ENCODE peak calls at places on chromosomes 3 and 15, in six cellular contexts. M is adrenal gland, X is tibial artery, D is foreskin fibroblast, E is IMR-90, Q is transverse colon. V is an unnamed sample.

GRCh38 chr15:44081223-44082013 is 113.7 kb downstream of the FRMD5 start:
- DNase-seq in Q (no peak), E (peak; percentile 92), X (no peak), D (peak; percentile 62), M (no peak), V (peak; percentile 56)

GRCh38 chr3:114899186-114899931 is 247.7 kb downstream of the ZBTB20 start:
- DNase-seq in Q (peak; percentile 13), M (peak; percentile 54), X (no peak), D (no peak), E (no peak), V (no peak)

GRCh38 chr15:33242165-33242564 is 47.7 kb upstream of the FMN1 start:
- DNase-seq in D (peak; percentile 18), M (no peak), Q (no peak), E (peak; percentile 27), X (no peak), V (peak; percentile 15)

GRCh38 chr15:29805043-29805707 is 17.1 kb downstream of the TJP1 start:
- DNase-seq in X (no peak), D (peak; percentile 91), Q (no peak), M (peak; percentile 65), E (peak; percentile 87), V (peak; percentile 91)

GRCh38 chr15:81068516-81068915 is 65.6 kb upstream of the CFAP161 start:
- DNase-seq in Q (no peak), M (no peak), D (no peak), X (no peak), E (no peak), V (no peak)

GRCh38 chr15:94229591-94230365 is 1.6 kb upstream of the MCTP2 start:
- DNase-seq in X (no peak), D (no peak), M (no peak), Q (no peak), E (no peak), V (no peak)

GRCh38 chr15:79673416-79674123 is 223.2 kb downstream of the MTHFS start:
- DNase-seq in E (peak; percentile 58), D (peak; percentile 72), X (no peak), Q (no peak), M (no peak), V (peak; percentile 40)

GRCh38 chr3:43692971-43693370 is 2.2 kb downstream of the ABHD5 start:
- DNase-seq in D (peak; percentile 12), X (no peak), M (no peak), Q (no peak), E (no peak), V (no peak)

GRCh38 chr15:48759921-48760320 is 50.9 kb downstream of the CEP152 start:
- DNase-seq in D (no peak), X (no peak), M (no peak), E (no peak), Q (no peak), V (no peak)

GRCh38 chr3:65438612-65439011 is 600.1 kb downstream of the MAGI1 start:
- DNase-seq in E (no peak), M (no peak), Q (no peak), X (no peak), D (no peak), V (no peak)

GRCh38 chr3:115634052-115634451 is 10.7 kb downstream of the GAP43 start:
- DNase-seq in M (no peak), D (no peak), X (no peak), Q (no peak), E (no peak), V (no peak)

GRCh38 chr15:89680282-89680873 is 1.2 kb upstream of the PLIN1 start:
- DNase-seq in D (peak; percentile 91), X (peak; percentile 81), M (peak; percentile 87), E (peak; percentile 67), Q (peak; percentile 76), V (peak; percentile 94)

GRCh38 chr3:196163687-196164493 is 47.3 kb downstream of the ZDHHC19 start:
- DNase-seq in E (no peak), Q (peak; percentile 51), D (no peak), X (no peak), M (peak; percentile 24), V (no peak)

GRCh38 chr15:31459011-31459748 is 132.5 kb downstream of the KLF13 start:
- DNase-seq in E (peak; percentile 37), D (no peak), X (no peak), M (no peak), Q (peak; percentile 63), V (no peak)

GRCh38 chr15:61185759-61186158 is 43.3 kb downstream of the RORA start:
- DNase-seq in Q (no peak), D (no peak), X (no peak), E (no peak), M (no peak), V (no peak)

GRCh38 chr15:61182955-61183354 is 46.1 kb downstream of the RORA start:
- DNase-seq in X (no peak), M (no peak), D (no peak), Q (no peak), E (no peak), V (no peak)

GRCh38 chr15:61184431-61184830 is 44.7 kb downstream of the RORA start:
- DNase-seq in D (no peak), M (no peak), E (no peak), Q (no peak), X (no peak), V (no peak)

GRCh38 chr15:61188168-61188567 is 40.9 kb downstream of the RORA start:
- DNase-seq in D (no peak), M (no peak), E (no peak), X (no peak), Q (no peak), V (no peak)

GRCh38 chr15:61186905-61187865 is 41.9 kb downstream of the RORA start:
- DNase-seq in X (peak; percentile 32), D (no peak), M (peak; percentile 66), E (no peak), Q (peak; percentile 9), V (peak; percentile 8)
- H3K4me3 ChIP-seq in X (no peak overlapping the region), D (no peak overlapping the region), M (no peak overlapping the region), E (no peak overlapping the region), Q (no peak overlapping the region), V (no peak overlapping the region)

GRCh38 chr3:58577269-58577821 is at the start of gene FAM107A:
- DNase-seq in E (peak; percentile 49), M (peak; percentile 54), X (peak; percentile 62), Q (peak; percentile 39), D (peak; percentile 69), V (peak; percentile 85)
- TF ChIP-seq CTCF in E (peak; percentile 17), M (no peak), X (no peak), Q (peak; percentile 11), D (peak; percentile 45), V (peak; percentile 40)

DNA sequence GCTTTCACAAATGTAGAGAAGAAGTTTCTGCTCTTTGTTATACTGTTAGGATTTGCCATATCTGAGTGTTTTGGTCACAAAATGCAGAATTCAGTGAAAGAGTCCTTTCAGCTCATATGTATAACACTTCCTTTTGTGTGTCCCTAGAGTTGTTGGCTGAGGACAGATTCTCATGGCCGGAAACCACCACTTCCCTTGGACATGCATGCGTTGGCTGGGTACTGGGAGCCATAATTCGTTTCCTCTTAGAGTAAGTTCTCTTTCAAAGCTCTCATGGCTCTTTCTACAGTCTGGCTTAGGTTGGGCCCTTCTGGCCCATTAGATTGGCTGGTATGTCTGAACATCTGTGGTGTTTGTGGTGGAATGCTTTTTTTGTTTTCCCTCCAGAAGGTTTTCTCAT is 298.5 kb downstream of the DIPK2A start:
- DNase-seq in E (no peak), M (peak; percentile 21), Q (peak; percentile 8), D (no peak), X (peak; percentile 47), V (no peak)
- H3K4me3 ChIP-seq in E (no peak overlapping the region), M (no peak overlapping the region), Q (no peak overlapping the region), D (no peak overlapping the region), X (no peak overlapping the region), V (no peak overlapping the region)

GRCh38 chr3:149180057-149180573 is 41.5 kb downstream of the CP start:
- DNase-seq in M (peak; percentile 94), D (peak; percentile 99), E (peak; percentile 100), Q (peak; percentile 61), X (peak; percentile 98), V (peak; percentile 100)

GRCh38 chr3:149179225-149179624 is 42.4 kb downstream of the CP start:
- DNase-seq in E (peak; percentile 78), Q (no peak), M (no peak), D (peak; percentile 78), X (no peak), V (peak; percentile 63)

GRCh38 chr3:149181179-149181578 is 40.5 kb downstream of the CP start:
- DNase-seq in Q (no peak), E (no peak), D (no peak), M (no peak), X (no peak), V (no peak)

GRCh38 chr3:149174901-149175300 is 45.5 kb downstream of the HPS3 start:
- DNase-seq in Q (no peak), X (no peak), D (peak; percentile 9), M (no peak), E (no peak), V (no peak)

DNA sequence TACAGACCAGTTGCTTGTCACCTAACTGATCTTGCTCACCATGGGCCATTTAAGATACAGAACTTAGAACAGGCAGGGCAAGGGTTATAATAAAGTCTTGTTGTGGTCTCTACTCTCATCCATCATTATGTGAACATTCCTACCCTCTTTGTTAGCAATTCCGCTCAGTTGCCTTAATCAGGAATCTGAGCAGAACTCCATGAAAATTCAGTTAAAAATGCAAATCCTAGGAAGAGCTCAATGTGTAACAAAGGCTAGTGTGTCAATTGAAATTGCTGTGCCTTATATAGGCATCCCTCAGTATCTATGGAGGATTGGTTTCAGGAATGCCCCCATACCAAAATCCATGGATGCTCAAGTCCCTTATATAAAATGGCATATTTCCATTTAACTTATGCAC is 44.5 kb downstream of the CP start:
- DNase-seq in X (no peak), D (no peak), E (no peak), M (no peak), Q (no peak), V (no peak)
- TF ChIP-seq CTCF in X (no peak), D (no peak), E (no peak), M (no peak), Q (no peak), V (no peak)

DNA sequence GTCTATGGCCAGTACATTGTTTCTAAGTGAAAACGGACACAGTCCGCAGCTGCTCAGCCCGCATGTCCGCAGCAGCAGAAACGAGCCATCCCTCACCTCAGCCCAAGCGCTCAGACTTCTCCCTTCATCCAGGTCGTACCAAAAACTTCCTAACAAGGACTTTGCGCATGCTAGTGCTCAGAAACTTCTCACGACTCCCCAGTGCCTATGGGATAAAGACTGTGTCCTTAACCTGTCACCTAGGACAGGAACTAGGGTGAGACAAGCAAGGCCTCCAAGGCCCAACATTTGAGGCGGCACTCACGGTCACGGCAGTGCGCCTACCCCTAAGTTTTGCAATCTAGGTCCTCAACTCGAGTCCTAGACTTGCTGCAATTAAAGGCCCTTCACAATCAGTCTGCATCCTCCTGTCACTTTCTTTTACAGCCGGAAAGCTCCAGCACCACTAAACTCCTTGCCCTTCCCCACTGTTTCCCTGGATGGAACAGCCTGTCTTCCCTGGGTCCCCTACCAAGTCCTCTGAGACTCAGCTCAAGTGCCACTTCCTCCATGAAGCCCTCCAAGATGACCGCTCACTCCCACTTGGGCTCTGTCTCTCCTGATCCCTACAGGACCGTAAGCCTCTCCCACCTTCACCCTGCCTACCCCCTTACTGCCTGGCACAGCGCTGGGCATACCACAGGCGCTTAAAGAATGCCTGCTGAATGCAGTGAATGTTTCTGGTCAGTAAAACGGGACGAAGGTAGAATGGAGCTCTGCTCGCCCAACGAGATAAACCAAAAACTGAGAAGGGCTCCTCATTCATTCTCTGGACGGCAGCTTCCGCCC is 1.2 kb downstream of the CLN6 start:
- DNase-seq in Q (no peak), E (no peak), X (no peak), D (peak; percentile 35), M (no peak), V (peak; percentile 8)
- H3K4me3 ChIP-seq in Q (peak overlapping the region; percentile 90), E (peak overlapping the region; percentile 94), X (peak overlapping the region; percentile 83), D (peak overlapping the region; percentile 88), M (peak overlapping the region; percentile 62), V (peak overlapping the region; percentile 81)